ENCODE peak calls at places on chromosomes 13 and 19, in five cellular contexts. R is endothelial cell, W is GM23248, B is Panc1, C is GM10248. D is an unnamed sample.

GRCh38 chr13:31437975-31438374 is 238.2 kb downstream of the B3GLCT start:
- DNase-seq in R (no peak), W (peak), B (no peak), C (no peak), D (no peak)

GRCh38 chr19:17829855-17830566 is 8.7 kb upstream of the INSL3 start:
- DNase-seq in R (peak), W (peak), B (peak), C (no peak), D (peak)

GRCh38 chr13:110137677-110138008 is 169.3 kb downstream of the COL4A1 start:
- DNase-seq in R (no peak), W (peak), B (no peak), C (peak), D (peak)

GRCh38 chr13:24221007-24221406 is 60.5 kb downstream of the SPATA13 start:
- DNase-seq in R (no peak), W (no peak), B (no peak), C (no peak), D (no peak)

GRCh38 chr19:55712804-55713631 is 25.2 kb downstream of the NLRP9 start:
- DNase-seq in R (no peak), W (no peak), B (no peak), C (no peak), D (no peak)

GRCh38 chr13:99301913-99302636 is 5.1 kb downstream of the GPR183 start:
- DNase-seq in R (no peak), W (no peak), B (no peak), C (no peak), D (no peak)

GRCh38 chr19:52898101-52898500 is 666 bp upstream of the ZNF320 start:
- DNase-seq in R (peak), W (peak), B (no peak), C (no peak), D (no peak)

GRCh38 chr19:18775586-18776287 is 15.4 kb downstream of the COMP start:
- DNase-seq in R (no peak), W (peak), B (no peak), C (no peak), D (peak)

GRCh38 chr13:33284916-33285315 is 639 bp downstream of the STARD13 start:
- DNase-seq in R (no peak), W (peak), B (no peak), C (no peak), D (no peak)

GRCh38 chr13:76000131-76000530 is 364.0 kb downstream of the LMO7 start:
- DNase-seq in R (no peak), W (no peak), B (no peak), C (no peak), D (no peak)

GRCh38 chr19:45777395-45777961 is 4.8 kb downstream of the DMPK start:
- DNase-seq in R (no peak), W (no peak), B (no peak), C (no peak), D (no peak)

GRCh38 chr19:35154535-35155406 is at the start of gene FXYD5:
- DNase-seq in R (peak), W (peak), B (no peak), C (peak), D (peak)

GRCh38 chr19:6196361-6196760 is 60.9 kb downstream of the ACSBG2 start:
- DNase-seq in R (no peak), W (no peak), B (no peak), C (no peak), D (no peak)

GRCh38 chr13:23921451-23921888 is 24.2 kb upstream of the C1QTNF9B start:
- DNase-seq in R (peak), W (peak), B (no peak), C (no peak), D (peak)

GRCh38 chr13:110265682-110266430 is 41.1 kb downstream of the COL4A1 start:
- DNase-seq in R (no peak), W (no peak), B (no peak), C (no peak), D (no peak)

GRCh38 chr19:4904481-4904880 is 1.8 kb upstream of the ARRDC5 start:
- DNase-seq in R (no peak), W (no peak), B (no peak), C (no peak), D (no peak)

GRCh38 chr13:99752373-99752772 is 219.2 kb downstream of the ZIC5 start:
- DNase-seq in R (no peak), W (no peak), B (no peak), C (no peak), D (no peak)

GRCh38 chr19:55305491-55305890 is 19.6 kb downstream of the TMEM150B start:
- DNase-seq in R (peak), W (peak), B (no peak), C (peak), D (peak)

GRCh38 chr19:501646-502045 is 5.4 kb downstream of the MADCAM1 start:
- DNase-seq in R (no peak), W (no peak), B (no peak), C (no peak), D (no peak)

GRCh38 chr13:99028890-99029289 is 51.0 kb upstream of the DOCK9 start:
- DNase-seq in R (no peak), W (no peak), B (no peak), C (no peak), D (no peak)

GRCh38 chr13:24834902-24835510 is 71.0 kb downstream of the RNF17 start:
- DNase-seq in R (no peak), W (no peak), B (no peak), C (no peak), D (no peak)

GRCh38 chr13:35621989-35622388 is 145.5 kb upstream of the MAB21L1 start:
- DNase-seq in R (no peak), W (peak), B (no peak), C (no peak), D (peak)

GRCh38 chr19:22545751-22546150 is 88.4 kb upstream of the ZNF492 start:
- DNase-seq in R (peak), W (peak), B (no peak), C (peak), D (no peak)

GRCh38 chr13:108214511-108215383 is 589 bp downstream of the LIG4 start:
- DNase-seq in R (peak), W (peak), B (no peak), C (no peak), D (no peak)

GRCh38 chr19:34851277-34851804 is 75.4 kb upstream of the ZNF30 start:
- DNase-seq in R (no peak), W (no peak), B (no peak), C (no peak), D (no peak)

D was measured in AG10803.